ENCODE peak calls at places on chromosomes 16 and 17, in five cellular contexts. O is NCI-H774; Y is cardiac muscle cell; B is stimulated activated CD4-positive, alpha-beta T cell treated with anti-CD3 and anti-CD28 coated beads, Interleukin-12 subunit alpha, Interleukin-12 subunit beta, amount 100 ng/mL, for 4 hours; X is heart right ventricle. N is an unnamed sample.

GRCh38 chr16:30867747-30868146 is 26.1 kb downstream of the BCL7C start:
- DNase-seq in X (no peak), Y (no peak), O (no peak), B (no peak), N (no peak)

GRCh38 chr16:64150193-64150592 is 971.7 kb downstream of the CDH11 start:
- DNase-seq in Y (no peak), X (no peak), B (no peak), O (no peak), N (no peak)

GRCh38 chr16:11181889-11182279 is 74.1 kb downstream of the SOCS1 start:
- DNase-seq in X (no peak), Y (no peak), B (peak), O (no peak), N (peak)

GRCh38 chr16:54236761-54237160 is 49.8 kb downstream of the IRX3 start:
- DNase-seq in Y (no peak), O (no peak), X (no peak), B (no peak), N (no peak)

GRCh38 chr16:58485184-58485887 is 14.6 kb upstream of the NDRG4 start:
- DNase-seq in O (no peak), B (no peak), Y (peak), X (no peak), N (no peak)

GRCh38 chr17:17792551-17793377 is 44.0 kb downstream of the SREBF1 start:
- DNase-seq in Y (no peak), X (peak), O (no peak), B (peak), N (peak)

GRCh38 chr16:81994485-81994884 is 16.8 kb downstream of the SDR42E1 start:
- DNase-seq in B (no peak), Y (no peak), X (no peak), O (no peak), N (no peak)

GRCh38 chr17:31538080-31538762 is 146.7 kb downstream of the RAB11FIP4 start:
- DNase-seq in B (no peak), X (no peak), O (no peak), Y (no peak), N (no peak)

GRCh38 chr16:49382916-49383315 is 9.3 kb downstream of the C16orf78 start:
- DNase-seq in Y (no peak), B (no peak), X (no peak), O (no peak), N (no peak)

GRCh38 chr16:6483634-6484033 is 849.0 kb upstream of the RBFOX1 start:
- DNase-seq in Y (peak), X (no peak), B (no peak), O (no peak), N (no peak)

GRCh38 chr17:17132746-17133145 is 73.4 kb downstream of the PLD6 start:
- DNase-seq in O (no peak), B (no peak), X (no peak), Y (no peak), N (no peak)

GRCh38 chr16:5046914-5047313 is 13.2 kb upstream of the NAGPA start:
- DNase-seq in X (no peak), Y (no peak), O (no peak), B (no peak), N (no peak)

GRCh38 chr17:19619705-19620325 is 28.7 kb upstream of the ALDH3A2 start:
- DNase-seq in O (no peak), X (no peak), Y (no peak), B (no peak), N (no peak)

GRCh38 chr17:41308251-41308917 is 725 bp downstream of the KRTAP16-1 start:
- DNase-seq in O (peak), Y (no peak), B (peak), X (peak), N (no peak)

GRCh38 chr17:1325766-1326165 is 46.3 kb downstream of the TRARG1 start:
- DNase-seq in X (no peak), O (no peak), Y (no peak), B (no peak), N (no peak)

GRCh38 chr16:14301150-14302030 is 230.3 kb downstream of the MRTFB start:
- DNase-seq in Y (peak), B (no peak), X (peak), O (no peak), N (no peak)

N was measured in testis.